ENCODE peak calls at places on chromosomes 4 and X, in ten cellular contexts. One of them, this sample, is unnamed.

GRCh38 chr4:171432536-171432935 is 380.7 kb upstream of the GALNTL6 start:
- DNase-seq in tibial artery: no peak
- DNase-seq in cardiac fibroblast: no peak
- DNase-seq in fibroblast of lung: no peak
- DNase-seq in right atrium auricular region: no peak
- DNase-seq in HCT116: no peak
- DNase-seq in CD4-positive, alpha-beta T cell: no peak
- DNase-seq in K562: no peak
- DNase-seq in OCI-LY7: no peak
- DNase-seq in heart left ventricle: no peak
- DNase-seq in this sample: no peak

GRCh38 chr4:169283114-169283509 is 12.4 kb upstream of the SH3RF1 start:
- DNase-seq in tibial artery: no peak
- DNase-seq in cardiac fibroblast: peak
- DNase-seq in fibroblast of lung: peak
- DNase-seq in right atrium auricular region: no peak
- DNase-seq in HCT116: no peak
- DNase-seq in CD4-positive, alpha-beta T cell: no peak
- DNase-seq in K562: no peak
- DNase-seq in OCI-LY7: no peak
- DNase-seq in heart left ventricle: no peak
- DNase-seq in this sample: peak

GRCh38 chr4:8506373-8507250 is 66.0 kb downstream of the TRMT44 start:
- DNase-seq in tibial artery: peak
- DNase-seq in cardiac fibroblast: no peak
- DNase-seq in fibroblast of lung: peak
- DNase-seq in right atrium auricular region: peak
- DNase-seq in HCT116: no peak
- DNase-seq in CD4-positive, alpha-beta T cell: no peak
- DNase-seq in K562: no peak
- DNase-seq in OCI-LY7: no peak
- DNase-seq in heart left ventricle: peak
- DNase-seq in this sample: peak

GRCh38 chrX:20066968-20067708 is 49.6 kb downstream of the MAP7D2 start:
- DNase-seq in tibial artery: no peak
- DNase-seq in cardiac fibroblast: peak
- DNase-seq in fibroblast of lung: peak
- DNase-seq in right atrium auricular region: no peak
- DNase-seq in HCT116: peak
- DNase-seq in CD4-positive, alpha-beta T cell: peak
- DNase-seq in K562: peak
- DNase-seq in OCI-LY7: peak
- DNase-seq in heart left ventricle: no peak
- DNase-seq in this sample: peak

GRCh38 chr4:5125326-5125725 is 74.0 kb downstream of the STK32B start:
- DNase-seq in tibial artery: no peak
- DNase-seq in cardiac fibroblast: no peak
- DNase-seq in fibroblast of lung: no peak
- DNase-seq in right atrium auricular region: no peak
- DNase-seq in HCT116: no peak
- DNase-seq in CD4-positive, alpha-beta T cell: no peak
- DNase-seq in K562: no peak
- DNase-seq in OCI-LY7: no peak
- DNase-seq in heart left ventricle: no peak
- DNase-seq in this sample: no peak

GRCh38 chr4:17493629-17494028 is 18.3 kb downstream of the QDPR start:
- DNase-seq in tibial artery: no peak
- DNase-seq in cardiac fibroblast: no peak
- DNase-seq in fibroblast of lung: no peak
- DNase-seq in right atrium auricular region: no peak
- DNase-seq in HCT116: no peak
- DNase-seq in CD4-positive, alpha-beta T cell: no peak
- DNase-seq in K562: peak
- DNase-seq in OCI-LY7: no peak
- DNase-seq in heart left ventricle: no peak
- DNase-seq in this sample: no peak

GRCh38 chrX:22950278-22951266 is 49.2 kb upstream of the DDX53 start:
- DNase-seq in tibial artery: no peak
- DNase-seq in cardiac fibroblast: peak
- DNase-seq in fibroblast of lung: peak
- DNase-seq in right atrium auricular region: no peak
- DNase-seq in HCT116: no peak
- DNase-seq in CD4-positive, alpha-beta T cell: no peak
- DNase-seq in K562: no peak
- DNase-seq in OCI-LY7: no peak
- DNase-seq in heart left ventricle: no peak
- DNase-seq in this sample: peak

GRCh38 chr4:183700407-183700806 is 41.3 kb downstream of the TRAPPC11 start:
- DNase-seq in tibial artery: no peak
- DNase-seq in cardiac fibroblast: no peak
- DNase-seq in fibroblast of lung: no peak
- DNase-seq in right atrium auricular region: no peak
- DNase-seq in HCT116: no peak
- DNase-seq in CD4-positive, alpha-beta T cell: no peak
- DNase-seq in K562: no peak
- DNase-seq in OCI-LY7: no peak
- DNase-seq in heart left ventricle: no peak
- DNase-seq in this sample: no peak

GRCh38 chr4:37388672-37389368 is 144.3 kb downstream of the NWD2 start:
- DNase-seq in tibial artery: no peak
- DNase-seq in cardiac fibroblast: no peak
- DNase-seq in fibroblast of lung: no peak
- DNase-seq in right atrium auricular region: no peak
- DNase-seq in HCT116: no peak
- DNase-seq in CD4-positive, alpha-beta T cell: no peak
- DNase-seq in K562: no peak
- DNase-seq in OCI-LY7: no peak
- DNase-seq in heart left ventricle: no peak
- DNase-seq in this sample: no peak

GRCh38 chrX:18931972-18932371 is 51.9 kb downstream of the PHKA2 start:
- DNase-seq in tibial artery: no peak
- DNase-seq in cardiac fibroblast: peak
- DNase-seq in fibroblast of lung: peak
- DNase-seq in right atrium auricular region: no peak
- DNase-seq in HCT116: no peak
- DNase-seq in CD4-positive, alpha-beta T cell: no peak
- DNase-seq in K562: no peak
- DNase-seq in OCI-LY7: peak
- DNase-seq in heart left ventricle: peak
- DNase-seq in this sample: peak

GRCh38 chr4:80434238-80434637 is 98.7 kb downstream of the CFAP299 start:
- DNase-seq in tibial artery: no peak
- DNase-seq in cardiac fibroblast: peak
- DNase-seq in fibroblast of lung: peak
- DNase-seq in right atrium auricular region: no peak
- DNase-seq in HCT116: no peak
- DNase-seq in CD4-positive, alpha-beta T cell: no peak
- DNase-seq in K562: no peak
- DNase-seq in OCI-LY7: peak
- DNase-seq in heart left ventricle: no peak
- DNase-seq in this sample: peak

GRCh38 chr4:153153339-153153851 is 50.8 kb upstream of the TRIM2 start:
- DNase-seq in tibial artery: no peak
- DNase-seq in cardiac fibroblast: peak
- DNase-seq in fibroblast of lung: peak
- DNase-seq in right atrium auricular region: no peak
- DNase-seq in HCT116: no peak
- DNase-seq in CD4-positive, alpha-beta T cell: peak
- DNase-seq in K562: no peak
- DNase-seq in OCI-LY7: peak
- DNase-seq in heart left ventricle: peak
- DNase-seq in this sample: peak

GRCh38 chr4:153159016-153159415 is 45.2 kb upstream of the TRIM2 start:
- DNase-seq in tibial artery: no peak
- DNase-seq in cardiac fibroblast: no peak
- DNase-seq in fibroblast of lung: no peak
- DNase-seq in right atrium auricular region: no peak
- DNase-seq in HCT116: no peak
- DNase-seq in CD4-positive, alpha-beta T cell: no peak
- DNase-seq in K562: no peak
- DNase-seq in OCI-LY7: peak
- DNase-seq in heart left ventricle: no peak
- DNase-seq in this sample: peak

GRCh38 chr4:153154010-153154975 is 50.0 kb upstream of the TRIM2 start:
- DNase-seq in tibial artery: no peak
- DNase-seq in cardiac fibroblast: peak
- DNase-seq in fibroblast of lung: peak
- DNase-seq in right atrium auricular region: no peak
- DNase-seq in HCT116: no peak
- DNase-seq in CD4-positive, alpha-beta T cell: peak
- DNase-seq in K562: no peak
- DNase-seq in OCI-LY7: no peak
- DNase-seq in heart left ventricle: no peak
- DNase-seq in this sample: peak

GRCh38 chr4:153159728-153160221 is 44.5 kb upstream of the TRIM2 start:
- DNase-seq in tibial artery: no peak
- DNase-seq in cardiac fibroblast: peak
- DNase-seq in fibroblast of lung: peak
- DNase-seq in right atrium auricular region: no peak
- DNase-seq in HCT116: no peak
- DNase-seq in CD4-positive, alpha-beta T cell: no peak
- DNase-seq in K562: no peak
- DNase-seq in OCI-LY7: no peak
- DNase-seq in heart left ventricle: no peak
- DNase-seq in this sample: peak

GRCh38 chr4:153156263-153156662 is 48.0 kb upstream of the TRIM2 start:
- DNase-seq in tibial artery: no peak
- DNase-seq in cardiac fibroblast: no peak
- DNase-seq in fibroblast of lung: no peak
- DNase-seq in right atrium auricular region: no peak
- DNase-seq in HCT116: no peak
- DNase-seq in CD4-positive, alpha-beta T cell: peak
- DNase-seq in K562: peak
- DNase-seq in OCI-LY7: peak
- DNase-seq in heart left ventricle: no peak
- DNase-seq in this sample: peak
- TF ChIP-seq CTCF in tibial artery: no peak
- TF ChIP-seq CTCF in cardiac fibroblast: no peak
- TF ChIP-seq CTCF in fibroblast of lung: no peak
- TF ChIP-seq CTCF in right atrium auricular region: no peak
- TF ChIP-seq CTCF in HCT116: peak
- TF ChIP-seq CTCF in CD4-positive, alpha-beta T cell: peak
- TF ChIP-seq CTCF in K562: peak
- TF ChIP-seq CTCF in OCI-LY7: peak
- TF ChIP-seq CTCF in heart left ventricle: no peak
- TF ChIP-seq CTCF in this sample: peak

GRCh38 chrX:124023838-124024238 is 62.3 kb downstream of the STAG2 start:
- DNase-seq in tibial artery: no peak
- DNase-seq in cardiac fibroblast: peak
- DNase-seq in fibroblast of lung: no peak
- DNase-seq in right atrium auricular region: no peak
- DNase-seq in HCT116: no peak
- DNase-seq in CD4-positive, alpha-beta T cell: no peak
- DNase-seq in K562: no peak
- DNase-seq in OCI-LY7: no peak
- DNase-seq in heart left ventricle: no peak
- DNase-seq in this sample: peak

GRCh38 chrX:124015721-124016120 is 54.2 kb downstream of the STAG2 start:
- DNase-seq in tibial artery: no peak
- DNase-seq in cardiac fibroblast: no peak
- DNase-seq in fibroblast of lung: no peak
- DNase-seq in right atrium auricular region: no peak
- DNase-seq in HCT116: no peak
- DNase-seq in CD4-positive, alpha-beta T cell: no peak
- DNase-seq in K562: no peak
- DNase-seq in OCI-LY7: no peak
- DNase-seq in heart left ventricle: no peak
- DNase-seq in this sample: no peak

GRCh38 chrX:124018031-124018430 is 56.5 kb downstream of the STAG2 start:
- DNase-seq in tibial artery: no peak
- DNase-seq in cardiac fibroblast: peak
- DNase-seq in fibroblast of lung: peak
- DNase-seq in right atrium auricular region: no peak
- DNase-seq in HCT116: no peak
- DNase-seq in CD4-positive, alpha-beta T cell: no peak
- DNase-seq in K562: no peak
- DNase-seq in OCI-LY7: peak
- DNase-seq in heart left ventricle: no peak
- DNase-seq in this sample: peak
- TF ChIP-seq CTCF in tibial artery: no peak
- TF ChIP-seq CTCF in cardiac fibroblast: peak
- TF ChIP-seq CTCF in fibroblast of lung: no peak
- TF ChIP-seq CTCF in right atrium auricular region: peak
- TF ChIP-seq CTCF in HCT116: no peak
- TF ChIP-seq CTCF in CD4-positive, alpha-beta T cell: peak
- TF ChIP-seq CTCF in K562: peak
- TF ChIP-seq CTCF in OCI-LY7: peak
- TF ChIP-seq CTCF in heart left ventricle: no peak
- TF ChIP-seq CTCF in this sample: no peak

DNA sequence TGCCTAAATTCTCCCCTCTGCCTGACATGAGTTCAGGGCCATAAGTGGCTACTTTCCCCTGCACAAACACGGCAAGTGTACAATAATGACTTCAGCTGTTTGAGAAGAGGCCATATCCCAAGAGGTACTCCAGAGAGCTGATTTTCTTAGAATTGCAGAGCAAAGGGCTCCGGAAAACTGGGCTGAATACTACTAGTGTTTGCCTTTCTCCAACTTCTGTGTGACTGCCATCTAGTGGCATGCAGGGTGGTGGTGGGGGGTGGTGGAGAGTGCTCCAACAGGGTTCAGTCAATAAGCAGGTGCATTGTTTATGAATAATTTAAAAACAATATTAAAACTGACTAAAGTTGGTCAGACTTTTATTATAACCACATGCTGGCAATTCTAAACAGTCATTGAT is 130.0 kb downstream of the CHRDL1 start:
- DNase-seq in tibial artery: no peak
- DNase-seq in cardiac fibroblast: peak
- DNase-seq in fibroblast of lung: peak
- DNase-seq in right atrium auricular region: no peak
- DNase-seq in HCT116: no peak
- DNase-seq in CD4-positive, alpha-beta T cell: no peak
- DNase-seq in K562: peak
- DNase-seq in OCI-LY7: peak
- DNase-seq in heart left ventricle: peak
- DNase-seq in this sample: peak
- TF ChIP-seq CTCF in tibial artery: no peak
- TF ChIP-seq CTCF in cardiac fibroblast: peak
- TF ChIP-seq CTCF in fibroblast of lung: peak
- TF ChIP-seq CTCF in right atrium auricular region: peak
- TF ChIP-seq CTCF in HCT116: peak
- TF ChIP-seq CTCF in CD4-positive, alpha-beta T cell: no peak
- TF ChIP-seq CTCF in K562: peak
- TF ChIP-seq CTCF in OCI-LY7: peak
- TF ChIP-seq CTCF in heart left ventricle: peak
- TF ChIP-seq CTCF in this sample: peak

DNA sequence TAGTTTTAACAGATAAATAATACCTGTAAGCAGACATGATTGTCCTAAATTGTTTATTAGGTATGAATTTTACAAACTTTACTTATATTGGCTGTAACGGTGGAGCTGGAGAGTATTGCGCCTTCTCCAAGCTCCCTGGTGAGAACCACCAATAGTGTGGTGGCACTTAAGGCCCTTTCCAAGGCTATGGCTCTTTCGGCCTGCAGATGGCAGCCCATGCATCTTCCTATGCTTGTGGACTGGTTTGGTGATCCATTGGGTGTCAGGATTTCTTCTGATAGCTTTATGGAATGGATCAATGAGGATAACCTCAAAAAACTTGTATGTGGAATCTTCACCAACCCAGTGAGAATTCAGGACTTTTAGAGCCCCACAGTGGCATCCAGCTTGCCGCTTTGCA is 7.8 kb downstream of the LARP1B start:
- DNase-seq in tibial artery: no peak
- DNase-seq in cardiac fibroblast: peak
- DNase-seq in fibroblast of lung: peak
- DNase-seq in right atrium auricular region: no peak
- DNase-seq in HCT116: peak
- DNase-seq in CD4-positive, alpha-beta T cell: no peak
- DNase-seq in K562: peak
- DNase-seq in OCI-LY7: peak
- DNase-seq in heart left ventricle: no peak
- DNase-seq in this sample: peak
- TF ChIP-seq CTCF in tibial artery: no peak
- TF ChIP-seq CTCF in cardiac fibroblast: peak
- TF ChIP-seq CTCF in fibroblast of lung: peak
- TF ChIP-seq CTCF in right atrium auricular region: peak
- TF ChIP-seq CTCF in HCT116: peak
- TF ChIP-seq CTCF in CD4-positive, alpha-beta T cell: no peak
- TF ChIP-seq CTCF in K562: peak
- TF ChIP-seq CTCF in OCI-LY7: peak
- TF ChIP-seq CTCF in heart left ventricle: peak
- TF ChIP-seq CTCF in this sample: peak